ENCODE peak calls at places on chromosomes 3 and 15, in four cellular contexts. C, M, P and R are unnamed samples.

GRCh38 chr15:68655686-68656437 is 77.1 kb downstream of the CORO2B start:
- DNase-seq in C (no peak), M (no peak), P (no peak), R (no peak)

GRCh38 chr3:56916697-56917336 is 115.1 kb upstream of the ARHGEF3 start:
- DNase-seq in C (no peak), M (no peak), P (no peak), R (no peak)

GRCh38 chr15:64690008-64690407 is 85.4 kb downstream of the RBPMS2 start:
- DNase-seq in C (no peak), M (no peak), P (no peak), R (no peak)

GRCh38 chr15:79965836-79966630 is 5.0 kb downstream of the BCL2A1 start:
- DNase-seq in C (no peak), M (peak), P (no peak), R (peak)

GRCh38 chr3:110814170-110815007 is 257.2 kb upstream of the NECTIN3 start:
- DNase-seq in C (peak), M (peak), P (peak), R (peak)

GRCh38 chr3:12719984-12720656 is 38.9 kb downstream of the TMEM40 start:
- DNase-seq in C (peak), M (peak), P (peak), R (peak)

GRCh38 chr3:54983266-54983910 is 55.5 kb upstream of the LRTM1 start:
- DNase-seq in C (no peak), M (no peak), P (no peak), R (no peak)

GRCh38 chr3:47113669-47114365 is 50.1 kb downstream of the SETD2 start:
- DNase-seq in C (peak), M (peak), P (peak), R (peak)

GRCh38 chr3:175422744-175423143 is 563.6 kb downstream of the NAALADL2 start:
- DNase-seq in C (no peak), M (no peak), P (no peak), R (peak)

GRCh38 chr3:19652336-19652735 is 281.7 kb downstream of the EFHB start:
- DNase-seq in C (no peak), M (no peak), P (no peak), R (no peak)

GRCh38 chr15:65211157-65211982 is at the start of gene CILP:
- DNase-seq in C (peak), M (peak), P (peak), R (peak)

GRCh38 chr15:50353251-50353998 is 1.6 kb downstream of the GABPB1 start:
- DNase-seq in C (peak), M (peak), P (peak), R (peak)

GRCh38 chr3:137103739-137104138 is 146.0 kb downstream of the IL20RB start:
- DNase-seq in C (no peak), M (no peak), P (no peak), R (no peak)

GRCh38 chr15:61994216-61994615 is 66.0 kb downstream of the VPS13C start:
- DNase-seq in C (peak), M (peak), P (peak), R (peak)

GRCh38 chr15:49154359-49154758 is 1.0 kb downstream of the COPS2 start:
- DNase-seq in C (no peak), M (peak), P (no peak), R (peak)

GRCh38 chr3:157096328-157096727 is 63.6 kb downstream of the CCNL1 start:
- DNase-seq in C (no peak), M (no peak), P (no peak), R (no peak)

GRCh38 chr3:22315925-22316324 is 564.9 kb upstream of the ZNF385D start:
- DNase-seq in C (no peak), M (no peak), P (peak), R (no peak)

GRCh38 chr3:154758109-154758868 is 321.8 kb upstream of the MME start:
- DNase-seq in C (no peak), M (peak), P (peak), R (peak)

GRCh38 chr15:40766906-40767837 is 2.6 kb upstream of the C15orf62 start:
- DNase-seq in C (no peak), M (peak), P (no peak), R (peak)

GRCh38 chr3:14145236-14145635 is 20.4 kb downstream of the TMEM43 start:
- DNase-seq in C (no peak), M (peak), P (peak), R (no peak)

GRCh38 chr3:141828487-141829284 is 47.8 kb upstream of the ATP1B3 start:
- DNase-seq in C (no peak), M (peak), P (peak), R (peak)

GRCh38 chr3:70982700-70983140 is 600.8 kb downstream of the FOXP1 start:
- DNase-seq in C (no peak), M (peak), P (peak), R (peak)

GRCh38 chr3:140470962-140471361 is 206.9 kb upstream of the TRIM42 start:
- DNase-seq in C (no peak), M (no peak), P (no peak), R (peak)

GRCh38 chr15:27627623-27628022 is 471.5 kb downstream of the OCA2 start:
- DNase-seq in C (no peak), M (no peak), P (no peak), R (no peak)

GRCh38 chr15:62362608-62363007 is 197.5 kb upstream of the C2CD4B start:
- DNase-seq in C (no peak), M (peak), P (peak), R (peak)

GRCh38 chr15:41713047-41713446 is 52.8 kb downstream of the MGA start:
- DNase-seq in C (no peak), M (peak), P (no peak), R (no peak)

GRCh38 chr3:71413572-71413971 is 170.0 kb downstream of the FOXP1 start:
- DNase-seq in C (no peak), M (no peak), P (no peak), R (no peak)

GRCh38 chr15:58748787-58749531 is 548 bp downstream of the ADAM10 start:
- DNase-seq in C (no peak), M (peak), P (peak), R (peak)

GRCh38 chr3:40333416-40333815 is 23.9 kb downstream of the EIF1B start:
- DNase-seq in C (no peak), M (no peak), P (no peak), R (no peak)

GRCh38 chr15:53218996-53219580 is 429.0 kb upstream of the ONECUT1 start:
- DNase-seq in C (no peak), M (no peak), P (no peak), R (no peak)

GRCh38 chr3:111616417-111617105 is 21.4 kb upstream of the ZBED2 start:
- DNase-seq in C (no peak), M (peak), P (peak), R (peak)

GRCh38 chr15:100334015-100334414 is 7.8 kb downstream of the ADAMTS17 start:
- DNase-seq in C (no peak), M (no peak), P (no peak), R (no peak)

GRCh38 chr3:153756816-153757215 is 364.4 kb upstream of the ARHGEF26 start:
- DNase-seq in C (no peak), M (peak), P (peak), R (peak)

GRCh38 chr15:100011235-100011634 is 278.0 kb upstream of the LYSMD4 start:
- DNase-seq in C (no peak), M (no peak), P (no peak), R (no peak)

GRCh38 chr3:56976666-56977560 is 83.6 kb upstream of the SPATA12 start:
- DNase-seq in C (no peak), M (peak), P (peak), R (no peak)

GRCh38 chr3:172513488-172513887 is 9.7 kb downstream of the TNFSF10 start:
- DNase-seq in C (peak), M (peak), P (no peak), R (no peak)

GRCh38 chr3:139718415-139718814 is 40.6 kb upstream of the NMNAT3 start:
- DNase-seq in C (no peak), M (peak), P (no peak), R (peak)

GRCh38 chr3:59101091-59101738 is 51.4 kb upstream of the CFAP20DC start:
- DNase-seq in C (no peak), M (no peak), P (peak), R (peak)

GRCh38 chr15:72685925-72686794 is at the start of the genes BBS4 and HIGD2B:
- DNase-seq in C (peak), M (peak), P (peak), R (peak)
- H3K4me3 ChIP-seq in C (peak), M (peak), P (peak), R (peak)

GRCh38 chr3:184513276-184514150 is 48.1 kb upstream of the EPHB3 start:
- DNase-seq in C (peak), M (peak), P (peak), R (peak)
- TF ChIP-seq CTCF in C (peak), M (peak), P (peak), R (peak)

GRCh38 chr3:43285644-43286043 is 696 bp upstream of the SNRK start:
- DNase-seq in C (no peak), M (no peak), P (no peak), R (no peak)
- H3K4me3 ChIP-seq in C (peak), M (no peak), P (peak), R (no peak)

GRCh38 chr3:169505577-169506155 is 157.8 kb downstream of the MECOM start:
- DNase-seq in C (no peak), M (no peak), P (no peak), R (no peak)
- TF ChIP-seq CTCF in C (no peak), M (peak), P (no peak), R (no peak)

GRCh38 chr3:142863965-142864924 is 24.6 kb downstream of the PCOLCE2 start:
- DNase-seq in C (no peak), M (no peak), P (no peak), R (peak)
- H3K4me3 ChIP-seq in C (no peak), M (no peak), P (no peak), R (no peak)

GRCh38 chr15:60898896-60899295 is 330.2 kb downstream of the RORA start:
- DNase-seq in C (no peak), M (no peak), P (no peak), R (no peak)
- TF ChIP-seq CTCF in C (no peak), M (no peak), P (no peak), R (no peak)